ENCODE peak calls at places on chromosomes 4 and X, in four cellular contexts. D is hypothalamus; P is hepatocyte; J is activated naive CD4-positive, alpha-beta T cell treated with anti-CD3 and anti-CD28 coated beads for 36 hours. C is an unnamed sample.

GRCh38 chr4:149713031-149713430 is 102.6 kb downstream of the IQCM start:
- DNase-seq in D (no peak), P (no peak), J (no peak), C (no peak)

GRCh38 chr4:23232987-23233386 is 540.2 kb downstream of the GBA3 start:
- DNase-seq in J (no peak), P (no peak), D (no peak), C (no peak)

GRCh38 chr4:2352171-2352570 is 66.3 kb downstream of the ZFYVE28 start:
- DNase-seq in D (no peak), J (peak), P (peak), C (no peak)

GRCh38 chr4:104728380-104729122 is 233.9 kb upstream of the CXXC4 start:
- DNase-seq in P (peak), D (no peak), J (no peak), C (no peak)

GRCh38 chrX:103954259-103954658 is 8.2 kb upstream of the TMSB15B start:
- DNase-seq in J (no peak), D (no peak), P (no peak), C (no peak)

GRCh38 chr4:151227731-151228130 is 49.2 kb upstream of the PRSS48 start:
- DNase-seq in P (peak), D (no peak), J (no peak), C (peak)

GRCh38 chr4:90889171-90889570 is 762.0 kb downstream of the CCSER1 start:
- DNase-seq in P (no peak), J (no peak), D (no peak), C (no peak)

GRCh38 chr4:7607156-7607910 is 172.6 kb upstream of the PSAPL1 start:
- DNase-seq in J (no peak), D (no peak), P (no peak), C (peak)

GRCh38 chr4:94455081-94455480 is 3.3 kb downstream of the PDLIM5 start:
- DNase-seq in P (peak), D (no peak), J (no peak), C (no peak)

GRCh38 chr4:28436191-28437080 is 1575.8 kb downstream of the STIM2 start:
- DNase-seq in D (no peak), J (no peak), P (peak), C (no peak)

GRCh38 chr4:180532691-180533090 is 1710.5 kb upstream of the TENM3 start:
- DNase-seq in P (no peak), J (no peak), D (no peak), C (no peak)

GRCh38 chr4:108941914-108942379 is 179.1 kb upstream of the ETNPPL start:
- DNase-seq in P (no peak), J (no peak), D (no peak), C (peak)

GRCh38 chrX:134013092-134013497 is 27.7 kb upstream of the GPC3 start:
- DNase-seq in J (peak), D (no peak), P (no peak), C (no peak)

GRCh38 chrX:40278340-40279090 is 180.8 kb upstream of the BCOR start:
- DNase-seq in P (peak), J (peak), D (no peak), C (peak)

GRCh38 chr4:108060164-108060563 is 70.5 kb downstream of the HADH start:
- DNase-seq in D (no peak), J (no peak), P (peak), C (peak)

GRCh38 chrX:78139160-78140123 is at the start of gene TAF9B:
- DNase-seq in P (peak), J (peak), D (peak), C (peak)

GRCh38 chr4:101292901-101293300 is 54.4 kb downstream of the PPP3CA start:
- DNase-seq in D (no peak), P (no peak), J (no peak), C (no peak)

GRCh38 chr4:142043509-142043908 is 407.1 kb downstream of the IL15 start:
- DNase-seq in P (no peak), J (no peak), D (no peak), C (no peak)

GRCh38 chrX:980572-981235 is 231.7 kb downstream of the CRLF2 start:
- DNase-seq in D (no peak), P (no peak), J (no peak), C (no peak)

GRCh38 chr4:73902038-73902637 is 32.9 kb downstream of the CXCL1 start:
- DNase-seq in P (no peak), D (no peak), J (no peak), C (no peak)

GRCh38 chrX:110175146-110175545 is 142.7 kb downstream of the AMMECR1 start:
- DNase-seq in D (no peak), J (no peak), P (no peak), C (no peak)

GRCh38 chrX:40237745-40238178 is 140.0 kb upstream of the BCOR start:
- DNase-seq in D (no peak), P (no peak), J (no peak), C (no peak)

GRCh38 chrX:37603938-37604409 is 32.5 kb downstream of the LANCL3 start:
- DNase-seq in D (no peak), P (no peak), J (no peak), C (no peak)

GRCh38 chr4:2729533-2729875 is 26.6 kb downstream of the TNIP2 start:
- DNase-seq in J (no peak), P (no peak), D (no peak), C (no peak)

GRCh38 chr4:167031534-167032156 is 202.6 kb downstream of the SPOCK3 start:
- DNase-seq in J (no peak), P (no peak), D (no peak), C (no peak)

GRCh38 chr4:53497446-53498069 is 93.7 kb downstream of the LNX1 start:
- DNase-seq in P (peak), J (no peak), D (no peak), C (no peak)

GRCh38 chr4:32686123-32686522 is 1966.0 kb downstream of the PCDH7 start:
- DNase-seq in P (no peak), D (no peak), J (no peak), C (no peak)

GRCh38 chrX:93580634-93581033 is 92.7 kb downstream of the NAP1L3 start:
- DNase-seq in J (no peak), D (no peak), P (no peak), C (no peak)

GRCh38 chr4:100841911-100842310 is 324.1 kb upstream of the EMCN start:
- DNase-seq in P (no peak), D (no peak), J (no peak), C (no peak)

GRCh38 chr4:143337600-143338287 is 1.1 kb downstream of the GAB1 start:
- DNase-seq in J (peak), D (peak), P (peak), C (peak)

GRCh38 chrX:23515028-23515427 is 152.3 kb upstream of the PRDX4 start:
- DNase-seq in J (no peak), D (no peak), P (no peak), C (no peak)

GRCh38 chr4:1249148-1249730 is 309 bp upstream of the CTBP1 start:
- DNase-seq in P (peak), D (peak), J (peak), C (peak)

GRCh38 chr4:112520598-112521122 is 4.7 kb upstream of the NEUROG2 start:
- DNase-seq in J (peak), D (no peak), P (no peak), C (no peak)

C was measured in SJCRH30.